ENCODE peak calls at places on chromosomes 16 and 17, in four cellular contexts. One of them, this sample, is unnamed.

GRCh38 chr17:49904904-49905303 is 57.0 kb upstream of the TAC4 start:
- DNase-seq in SJSA1: no peak
- DNase-seq in OCI-LY7: no peak
- DNase-seq in heart right ventricle: no peak
- DNase-seq in this sample: no peak

GRCh38 chr17:40518401-40519088 is 17.1 kb upstream of the TNS4 start:
- DNase-seq in OCI-LY7: no peak
- DNase-seq in SJSA1: no peak
- DNase-seq in heart right ventricle: no peak
- DNase-seq in this sample: peak; percentile 89

GRCh38 chr16:12095275-12096161 is 119.0 kb downstream of the SNX29 start:
- DNase-seq in heart right ventricle: peak; percentile 69
- DNase-seq in SJSA1: peak; percentile 59
- DNase-seq in OCI-LY7: peak; percentile 79
- DNase-seq in this sample: peak; percentile 10

GRCh38 chr16:62254847-62255246 is 218.6 kb upstream of the CDH8 start:
- DNase-seq in SJSA1: no peak
- DNase-seq in OCI-LY7: no peak
- DNase-seq in heart right ventricle: no peak
- DNase-seq in this sample: peak; percentile 84

GRCh38 chr17:49729074-49729473 is 21.3 kb upstream of the SLC35B1 start:
- DNase-seq in SJSA1: no peak
- DNase-seq in heart right ventricle: no peak
- DNase-seq in OCI-LY7: no peak
- DNase-seq in this sample: no peak

GRCh38 chr17:49995055-49995738 is at the start of gene DLX3:
- DNase-seq in heart right ventricle: peak; percentile 71
- DNase-seq in OCI-LY7: no peak
- DNase-seq in SJSA1: peak; percentile 63
- DNase-seq in this sample: peak; percentile 73

GRCh38 chr17:42918902-42919521 is 18.4 kb downstream of the G6PC1 start:
- DNase-seq in SJSA1: no peak
- DNase-seq in OCI-LY7: no peak
- DNase-seq in heart right ventricle: no peak
- DNase-seq in this sample: no peak

GRCh38 chr17:62994931-62995330 is 28.9 kb downstream of the TANC2 start:
- DNase-seq in SJSA1: peak; percentile 12
- DNase-seq in OCI-LY7: no peak
- DNase-seq in heart right ventricle: no peak
- DNase-seq in this sample: no peak

GRCh38 chr16:85196976-85197375 is 84.7 kb upstream of the CIBAR2 start:
- DNase-seq in OCI-LY7: no peak
- DNase-seq in SJSA1: no peak
- DNase-seq in heart right ventricle: no peak
- DNase-seq in this sample: no peak

GRCh38 chr17:5706835-5707234 is 122.5 kb upstream of the NLRP1 start:
- DNase-seq in SJSA1: peak; percentile 26
- DNase-seq in heart right ventricle: peak; percentile 43
- DNase-seq in OCI-LY7: peak; percentile 59
- DNase-seq in this sample: peak; percentile 26

GRCh38 chr17:14784997-14785696 is 480.0 kb downstream of the PMP22 start:
- DNase-seq in heart right ventricle: no peak
- DNase-seq in SJSA1: no peak
- DNase-seq in OCI-LY7: peak; percentile 65
- DNase-seq in this sample: peak; percentile 40

GRCh38 chr16:88681084-88681680 is 5.1 kb downstream of the SNAI3 start:
- DNase-seq in SJSA1: no peak
- DNase-seq in heart right ventricle: no peak
- DNase-seq in OCI-LY7: peak; percentile 93
- DNase-seq in this sample: peak; percentile 14

GRCh38 chr17:7208027-7208571 is 11.5 kb downstream of the DLG4 start:
- DNase-seq in heart right ventricle: no peak
- DNase-seq in OCI-LY7: no peak
- DNase-seq in SJSA1: no peak
- DNase-seq in this sample: no peak

GRCh38 chr16:53744449-53744848 is 40.5 kb downstream of the FTO start:
- DNase-seq in OCI-LY7: peak; percentile 4
- DNase-seq in SJSA1: no peak
- DNase-seq in heart right ventricle: no peak
- DNase-seq in this sample: no peak

GRCh38 chr16:4970010-4970409 is 11.9 kb downstream of the SEC14L5 start:
- DNase-seq in OCI-LY7: peak; percentile 68
- DNase-seq in heart right ventricle: no peak
- DNase-seq in SJSA1: no peak
- DNase-seq in this sample: no peak

GRCh38 chr17:2909164-2909852 is 113.1 kb downstream of the RAP1GAP2 start:
- DNase-seq in heart right ventricle: no peak
- DNase-seq in OCI-LY7: no peak
- DNase-seq in SJSA1: no peak
- DNase-seq in this sample: no peak

GRCh38 chr16:57134982-57135381 is 42.6 kb downstream of the CPNE2 start:
- DNase-seq in SJSA1: no peak
- DNase-seq in OCI-LY7: peak; percentile 72
- DNase-seq in heart right ventricle: no peak
- DNase-seq in this sample: no peak

GRCh38 chr16:7976125-7976524 is 614.2 kb downstream of the TMEM114 start:
- DNase-seq in OCI-LY7: no peak
- DNase-seq in SJSA1: no peak
- DNase-seq in heart right ventricle: no peak
- DNase-seq in this sample: no peak

GRCh38 chr17:39538875-39539274 is 68.8 kb downstream of the NEUROD2 start:
- DNase-seq in heart right ventricle: no peak
- DNase-seq in SJSA1: no peak
- DNase-seq in OCI-LY7: no peak
- DNase-seq in this sample: no peak

GRCh38 chr16:73131153-73131862 is 83.4 kb upstream of the ZFHX3 start:
- DNase-seq in SJSA1: no peak
- DNase-seq in OCI-LY7: no peak
- DNase-seq in heart right ventricle: no peak
- DNase-seq in this sample: no peak

GRCh38 chr17:68868708-68869107 is 86.5 kb downstream of the ABCA8 start:
- DNase-seq in OCI-LY7: no peak
- DNase-seq in SJSA1: no peak
- DNase-seq in heart right ventricle: no peak
- DNase-seq in this sample: no peak

GRCh38 chr17:18187226-18187625 is 3.6 kb downstream of the ALKBH5 start:
- DNase-seq in OCI-LY7: no peak
- DNase-seq in SJSA1: no peak
- DNase-seq in heart right ventricle: no peak
- DNase-seq in this sample: peak; percentile 38

GRCh38 chr17:18186271-18186982 is 2.8 kb downstream of the ALKBH5 start:
- DNase-seq in heart right ventricle: no peak
- DNase-seq in SJSA1: no peak
- DNase-seq in OCI-LY7: no peak
- DNase-seq in this sample: no peak

GRCh38 chr17:18190629-18191028 is 7.0 kb downstream of the ALKBH5 start:
- DNase-seq in SJSA1: no peak
- DNase-seq in OCI-LY7: no peak
- DNase-seq in heart right ventricle: no peak
- DNase-seq in this sample: no peak

GRCh38 chr17:18185832-18186231 is 2.2 kb downstream of the ALKBH5 start:
- DNase-seq in OCI-LY7: no peak
- DNase-seq in heart right ventricle: no peak
- DNase-seq in SJSA1: no peak
- DNase-seq in this sample: no peak

DNA sequence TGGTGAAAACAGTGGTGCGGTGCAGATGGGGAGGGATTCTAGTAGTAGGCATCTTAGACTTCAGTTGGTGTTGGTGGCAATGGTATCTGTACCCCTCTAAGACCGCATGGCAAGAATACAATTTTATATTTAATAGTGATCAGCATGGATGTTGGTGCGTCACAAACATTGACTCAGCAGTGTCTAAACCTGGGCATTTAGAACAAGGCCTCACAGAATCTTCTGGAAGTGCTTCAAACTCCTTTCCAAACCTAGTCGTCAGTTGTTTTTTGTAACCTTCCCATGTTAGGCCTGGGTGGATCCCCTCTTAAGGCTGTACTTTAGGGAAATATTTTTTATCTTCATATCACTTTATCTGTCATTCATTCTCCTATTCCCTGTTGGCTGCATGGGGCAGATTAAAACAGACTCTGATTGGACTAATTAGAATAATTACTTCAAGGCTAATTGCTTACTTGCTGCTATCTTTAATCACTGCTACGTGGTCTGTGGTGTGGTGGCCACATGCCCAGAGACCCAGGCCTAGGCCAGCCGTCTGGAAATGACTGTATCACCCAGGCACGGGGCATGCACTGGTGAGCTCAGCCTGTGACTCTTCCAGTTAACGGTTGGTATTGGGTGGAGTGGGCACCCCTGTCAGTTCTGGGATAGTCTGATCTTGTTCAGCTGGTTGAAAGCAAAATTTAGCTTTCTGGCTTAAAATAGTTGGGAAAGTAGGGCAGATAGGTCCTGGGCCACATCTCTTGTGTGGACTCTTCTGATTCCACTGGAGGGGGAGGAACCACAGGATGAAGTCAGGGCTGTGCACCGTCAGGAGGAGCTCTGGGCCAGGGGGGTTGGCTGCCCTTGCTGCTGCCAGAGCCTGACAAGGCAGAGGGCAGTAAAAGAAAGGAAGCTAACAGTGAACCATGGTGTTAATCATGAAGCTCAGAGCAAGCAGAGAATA is 4.5 kb downstream of the ALKBH5 start:
- DNase-seq in OCI-LY7: no peak
- DNase-seq in SJSA1: no peak
- DNase-seq in heart right ventricle: peak; percentile 30
- DNase-seq in this sample: peak; percentile 67
- H3K4me3 ChIP-seq in OCI-LY7: peak overlapping the region; percentile 84
- H3K4me3 ChIP-seq in SJSA1: no peak overlapping the region
- H3K4me3 ChIP-seq in heart right ventricle: peak overlapping the region; percentile 94
- H3K4me3 ChIP-seq in this sample: peak overlapping the region; percentile 94

DNA sequence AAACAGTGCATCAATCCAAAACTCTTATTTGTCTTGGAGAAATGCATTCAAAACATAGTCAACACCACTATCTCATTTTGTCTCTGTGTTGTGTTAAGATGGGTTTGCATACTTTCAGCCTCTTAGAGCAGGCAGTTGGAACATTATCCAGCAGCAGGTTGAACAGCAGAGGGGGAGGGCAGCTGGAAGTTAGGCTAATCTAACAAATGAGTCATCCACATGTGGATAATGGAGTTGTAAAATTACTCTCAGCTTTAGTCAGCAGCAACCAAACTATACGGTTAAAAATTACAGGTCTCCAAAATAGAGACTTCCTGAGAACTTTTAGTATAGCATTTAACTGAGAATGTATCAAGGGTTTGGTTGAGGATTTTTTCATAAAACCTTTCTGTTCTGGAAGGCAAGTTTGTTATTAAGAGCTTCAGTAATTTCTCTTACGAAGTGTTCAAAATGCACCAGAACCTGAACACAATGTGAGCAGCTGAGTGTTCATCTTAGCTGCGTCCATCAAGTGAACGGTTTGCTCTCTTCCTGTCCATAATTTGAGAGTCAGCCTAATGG is 46.3 kb downstream of the PRKCA start:
- DNase-seq in SJSA1: peak; percentile 63
- DNase-seq in OCI-LY7: no peak
- DNase-seq in heart right ventricle: no peak
- DNase-seq in this sample: peak; percentile 63
- H3K4me3 ChIP-seq in SJSA1: no peak overlapping the region
- H3K4me3 ChIP-seq in OCI-LY7: no peak overlapping the region
- H3K4me3 ChIP-seq in heart right ventricle: no peak overlapping the region
- H3K4me3 ChIP-seq in this sample: no peak overlapping the region

GRCh38 chr17:70089513-70090148 is 14.6 kb downstream of the KCNJ16 start:
- DNase-seq in SJSA1: no peak
- DNase-seq in OCI-LY7: no peak
- DNase-seq in heart right ventricle: no peak
- DNase-seq in this sample: no peak

GRCh38 chr17:70081885-70082284 is 6.9 kb downstream of the KCNJ16 start:
- DNase-seq in OCI-LY7: no peak
- DNase-seq in heart right ventricle: no peak
- DNase-seq in SJSA1: no peak
- DNase-seq in this sample: peak; percentile 24

GRCh38 chr17:70091005-70091568 is 16.1 kb downstream of the KCNJ16 start:
- DNase-seq in OCI-LY7: no peak
- DNase-seq in heart right ventricle: no peak
- DNase-seq in SJSA1: no peak
- DNase-seq in this sample: no peak

GRCh38 chr17:70084476-70084875 is 9.5 kb downstream of the KCNJ16 start:
- DNase-seq in OCI-LY7: no peak
- DNase-seq in heart right ventricle: no peak
- DNase-seq in SJSA1: no peak
- DNase-seq in this sample: no peak

DNA sequence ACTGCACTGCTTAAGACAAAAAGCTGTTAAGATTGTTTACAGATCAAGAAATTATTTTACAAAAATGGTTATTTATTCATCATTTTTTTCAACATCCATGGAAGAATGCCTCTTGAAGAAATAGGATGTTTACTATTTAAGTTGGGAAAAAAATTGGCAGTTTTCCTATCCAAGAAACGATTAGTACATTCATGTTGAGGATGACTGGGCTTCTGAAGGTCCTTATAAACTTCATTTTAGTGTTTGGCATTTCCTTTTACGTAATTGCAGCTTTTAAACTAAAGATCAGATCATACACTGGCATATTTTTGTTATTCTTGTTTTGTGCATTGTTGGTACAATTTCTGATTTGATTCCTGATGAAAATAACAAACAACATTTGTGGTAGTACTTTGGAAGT is 11.4 kb downstream of the KCNJ16 start:
- DNase-seq in heart right ventricle: no peak
- DNase-seq in OCI-LY7: no peak
- DNase-seq in SJSA1: no peak
- DNase-seq in this sample: no peak
- H3K4me3 ChIP-seq in heart right ventricle: no peak overlapping the region
- H3K4me3 ChIP-seq in OCI-LY7: no peak overlapping the region
- H3K4me3 ChIP-seq in SJSA1: no peak overlapping the region
- H3K4me3 ChIP-seq in this sample: no peak overlapping the region

GRCh38 chr17:82653651-82654528 is 5.6 kb upstream of the WDR45B start:
- DNase-seq in SJSA1: no peak
- DNase-seq in OCI-LY7: no peak
- DNase-seq in heart right ventricle: no peak
- DNase-seq in this sample: no peak

GRCh38 chr17:82656266-82656665 is 8.0 kb upstream of the WDR45B start:
- DNase-seq in OCI-LY7: no peak
- DNase-seq in SJSA1: no peak
- DNase-seq in heart right ventricle: no peak
- DNase-seq in this sample: no peak

GRCh38 chr17:82657926-82658325 is 9.7 kb upstream of the WDR45B start:
- DNase-seq in OCI-LY7: no peak
- DNase-seq in heart right ventricle: no peak
- DNase-seq in SJSA1: no peak
- DNase-seq in this sample: no peak

GRCh38 chr17:82655523-82655922 is 7.3 kb upstream of the WDR45B start:
- DNase-seq in SJSA1: no peak
- DNase-seq in heart right ventricle: no peak
- DNase-seq in OCI-LY7: no peak
- DNase-seq in this sample: no peak

DNA sequence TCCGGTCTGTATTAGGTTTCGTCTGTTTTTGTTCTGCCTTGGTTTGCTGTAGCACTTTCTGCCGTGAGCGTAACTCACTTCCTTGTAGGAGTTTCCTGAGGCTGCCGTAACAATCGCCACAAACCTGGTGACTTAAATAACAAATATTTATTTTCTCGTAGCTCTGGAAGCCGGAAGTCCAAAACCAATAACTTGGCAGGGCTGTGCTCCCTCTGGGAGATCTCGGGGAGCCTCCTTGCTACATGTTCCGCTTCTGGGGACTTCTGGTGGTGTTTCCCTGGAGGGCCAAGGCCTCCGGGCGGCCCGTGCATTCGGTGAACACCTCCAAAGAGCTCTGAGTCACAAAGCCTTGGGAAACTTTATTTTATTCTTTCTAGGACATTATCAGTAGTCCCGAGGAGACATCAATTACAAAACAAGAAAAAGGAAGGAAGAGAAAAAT is 6.8 kb upstream of the WDR45B start:
- DNase-seq in OCI-LY7: no peak
- DNase-seq in SJSA1: no peak
- DNase-seq in heart right ventricle: no peak
- DNase-seq in this sample: no peak
- H3K4me3 ChIP-seq in OCI-LY7: no peak overlapping the region
- H3K4me3 ChIP-seq in SJSA1: no peak overlapping the region
- H3K4me3 ChIP-seq in heart right ventricle: no peak overlapping the region
- H3K4me3 ChIP-seq in this sample: no peak overlapping the region